ENCODE peak calls at places on chromosomes 7 and 10, in nine cellular contexts. G is transverse colon; F is CD8-positive, alpha-beta T cell; A is left lung; Z is pancreas; O is GM23338; B is bronchial epithelial cell; C is psoas muscle; M is K562. Y is an unnamed sample.

GRCh38 chr7:1025747-1026581 is 18.4 kb upstream of the GPR146 start:
- DNase-seq in M (no peak), G (no peak), B (no peak), A (no peak), C (peak), Z (peak), F (no peak), O (no peak), Y (no peak)

GRCh38 chr7:131897016-131897789 is 340.8 kb upstream of the PODXL start:
- DNase-seq in C (no peak), B (peak), O (peak), Z (no peak), A (peak), F (no peak), G (no peak), M (no peak), Y (peak)

GRCh38 chr7:138027100-138027499 is 25.2 kb upstream of the CREB3L2 start:
- DNase-seq in G (no peak), C (no peak), M (no peak), O (no peak), B (no peak), A (no peak), F (no peak), Z (no peak), Y (no peak)

GRCh38 chr10:22652988-22653431 is 61.4 kb downstream of the PIP4K2A start:
- DNase-seq in B (no peak), C (no peak), M (no peak), Z (no peak), A (no peak), G (no peak), F (no peak), O (no peak), Y (no peak)

GRCh38 chr7:157875230-157876179 is 538.7 kb downstream of the DNAJB6 start:
- DNase-seq in G (no peak), F (peak), C (peak), B (no peak), A (no peak), M (peak), Z (no peak), O (peak), Y (no peak)

GRCh38 chr7:72035275-72035674 is 376.9 kb downstream of the CALN1 start:
- DNase-seq in G (no peak), F (no peak), B (no peak), A (no peak), Z (no peak), C (no peak), O (no peak), M (no peak), Y (no peak)

GRCh38 chr10:88254091-88254490 is 329.0 kb downstream of the RNLS start:
- DNase-seq in G (no peak), M (no peak), O (no peak), F (no peak), C (peak), B (peak), A (no peak), Z (no peak), Y (peak)

GRCh38 chr10:131820626-131821025 is 80.2 kb upstream of the PPP2R2D start:
- DNase-seq in M (no peak), A (no peak), G (no peak), Z (no peak), O (no peak), B (no peak), C (no peak), F (no peak), Y (no peak)

GRCh38 chr10:1280436-1281401 is 224.5 kb downstream of the WDR37 start:
- DNase-seq in G (no peak), Z (no peak), M (no peak), O (no peak), B (no peak), A (no peak), F (no peak), C (no peak), Y (no peak)

GRCh38 chr10:73168486-73168844 is 546 bp downstream of the FAM149B1 start:
- DNase-seq in A (no peak), C (no peak), Z (no peak), O (no peak), G (no peak), F (no peak), M (no peak), B (peak), Y (no peak)

GRCh38 chr7:16338065-16338464 is 83.3 kb downstream of the CRPPA start:
- DNase-seq in B (no peak), A (no peak), M (no peak), G (no peak), C (no peak), F (no peak), Z (no peak), O (no peak), Y (no peak)

GRCh38 chr10:62795093-62795492 is 9.4 kb upstream of the ADO start:
- DNase-seq in M (no peak), O (no peak), A (no peak), B (no peak), F (no peak), Z (no peak), G (no peak), C (no peak), Y (no peak)

GRCh38 chr10:74227697-74228424 is 76.8 kb downstream of the ADK start:
- DNase-seq in A (no peak), Z (no peak), M (no peak), G (no peak), O (no peak), F (no peak), C (no peak), B (peak), Y (peak)

GRCh38 chr10:127694580-127695193 is 42.3 kb upstream of the FOXI2 start:
- DNase-seq in F (no peak), O (peak), M (peak), A (peak), G (peak), C (no peak), Z (no peak), B (peak), Y (no peak)

GRCh38 chr10:49298990-49299815 is at the start of gene C10orf71:
- DNase-seq in B (no peak), G (no peak), Z (no peak), O (peak), M (peak), C (peak), F (no peak), A (no peak), Y (no peak)
- H3K4me3 ChIP-seq in B (no peak), G (no peak), Z (peak), O (no peak), M (peak), C (peak), F (no peak), A (no peak), Y (no peak)

GRCh38 chr7:90461216-90461615 is 8.2 kb upstream of the PTTG1IP2 start:
- DNase-seq in M (no peak), F (no peak), B (peak), A (no peak), C (no peak), Z (peak), O (no peak), G (no peak), Y (peak)

GRCh38 chr7:90453931-90454330 is 15.5 kb upstream of the PTTG1IP2 start:
- DNase-seq in F (no peak), M (no peak), B (no peak), C (no peak), O (no peak), Z (no peak), G (no peak), A (no peak), Y (no peak)

GRCh38 chr7:90455163-90456030 is 14.0 kb upstream of the PTTG1IP2 start:
- DNase-seq in G (no peak), B (peak), O (peak), A (no peak), M (peak), C (no peak), Z (no peak), F (no peak), Y (peak)

GRCh38 chr7:90458104-90458503 is 11.3 kb upstream of the PTTG1IP2 start:
- DNase-seq in O (no peak), F (no peak), M (no peak), B (no peak), A (no peak), G (no peak), Z (no peak), C (no peak), Y (no peak)

GRCh38 chr7:90459888-90460287 is 9.6 kb upstream of the PTTG1IP2 start:
- DNase-seq in Z (no peak), A (no peak), G (no peak), F (no peak), C (no peak), M (peak), O (peak), B (no peak), Y (no peak)
- TF ChIP-seq CTCF in Z (no peak), A (no peak), G (no peak), F (no peak), C (no peak), M (peak), O (peak), B (no peak), Y (peak)

DNA sequence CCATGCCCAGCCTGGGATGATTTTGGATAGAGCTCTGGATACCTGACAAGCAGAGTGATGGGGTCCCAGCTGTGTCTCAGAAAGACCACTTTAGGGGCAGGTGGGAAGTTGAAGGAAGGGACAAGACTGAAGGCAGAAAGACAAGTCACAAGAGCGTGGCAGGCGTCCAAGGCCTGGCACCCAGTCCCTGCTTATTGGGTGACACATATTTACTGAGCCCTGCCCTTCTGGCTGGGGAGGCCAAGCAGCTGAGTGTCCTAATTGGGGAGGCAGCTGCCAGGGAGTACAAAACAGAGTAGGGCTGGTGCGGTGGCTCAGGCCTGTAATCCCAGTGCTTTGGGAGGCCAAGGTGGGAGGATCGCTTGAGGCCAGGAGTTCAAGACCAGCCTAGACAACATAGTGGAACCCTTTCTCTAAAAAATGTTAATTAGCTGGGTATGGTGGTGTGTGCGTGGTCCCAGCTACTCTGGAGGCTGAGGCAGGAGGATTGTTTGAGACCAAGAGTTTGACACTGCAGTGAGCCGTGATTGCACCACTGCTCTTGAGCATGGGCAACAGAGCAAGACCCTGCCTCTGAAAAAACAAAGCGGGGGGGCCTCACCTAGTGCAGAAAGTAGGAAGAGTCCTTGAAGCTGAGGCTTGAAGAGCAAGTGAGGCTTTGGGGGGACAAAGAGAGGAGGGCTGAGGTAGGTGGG is 53.0 kb upstream of the GTF2I start:
- DNase-seq in B (no peak), F (no peak), M (no peak), C (peak), Z (peak), O (no peak), A (peak), G (peak), Y (no peak)
- H3K4me3 ChIP-seq in B (no peak), F (no peak), M (no peak), C (no peak), Z (no peak), O (no peak), A (no peak), G (no peak), Y (no peak)

GRCh38 chr7:158885624-158886023 is 29.3 kb downstream of the DYNC2I1 start:
- DNase-seq in G (no peak), B (peak), A (no peak), F (no peak), Z (no peak), M (peak), O (no peak), C (no peak), Y (no peak)
- TF ChIP-seq CTCF in G (peak), B (no peak), A (no peak), F (no peak), Z (no peak), M (peak), O (peak), C (peak), Y (peak)

GRCh38 chr7:128869944-128870285 is 7.3 kb downstream of the ATP6V1F start:
- DNase-seq in A (no peak), C (no peak), B (no peak), M (no peak), Z (no peak), F (no peak), O (peak), G (no peak), Y (no peak)
- H3K4me3 ChIP-seq in A (peak), C (peak), B (peak), M (no peak), Z (peak), F (peak), O (peak), G (peak), Y (no peak)

GRCh38 chr10:102120142-102120986 is at the start of gene LDB1:
- DNase-seq in A (peak), G (peak), O (peak), B (peak), M (peak), Z (peak), C (peak), F (peak), Y (peak)
- TF ChIP-seq CTCF in A (no peak), G (no peak), O (no peak), B (no peak), M (peak), Z (no peak), C (peak), F (no peak), Y (no peak)

GRCh38 chr7:150473902-150474301 is 23.5 kb downstream of the GIMAP8 start:
- DNase-seq in A (no peak), O (peak), C (no peak), Z (no peak), G (no peak), M (no peak), F (no peak), B (no peak), Y (no peak)

GRCh38 chr7:150476285-150476684 is 25.9 kb downstream of the GIMAP8 start:
- DNase-seq in C (no peak), G (no peak), F (no peak), M (no peak), Z (no peak), A (no peak), O (no peak), B (no peak), Y (no peak)

GRCh38 chr7:150476819-150477631 is 26.6 kb downstream of the GIMAP8 start:
- DNase-seq in B (no peak), C (no peak), O (no peak), M (peak), Z (no peak), F (no peak), A (no peak), G (no peak), Y (no peak)

GRCh38 chr7:150468241-150468640 is 17.8 kb downstream of the GIMAP8 start:
- DNase-seq in G (no peak), O (no peak), Z (no peak), F (no peak), A (no peak), B (no peak), M (no peak), C (no peak), Y (no peak)

GRCh38 chr7:150471886-150472285 is 21.5 kb downstream of the GIMAP8 start:
- DNase-seq in F (no peak), M (no peak), Z (no peak), G (no peak), A (no peak), O (no peak), B (no peak), C (no peak), Y (no peak)
- H3K4me3 ChIP-seq in F (no peak), M (no peak), Z (no peak), G (no peak), A (no peak), O (no peak), B (no peak), C (no peak), Y (no peak)

DNA sequence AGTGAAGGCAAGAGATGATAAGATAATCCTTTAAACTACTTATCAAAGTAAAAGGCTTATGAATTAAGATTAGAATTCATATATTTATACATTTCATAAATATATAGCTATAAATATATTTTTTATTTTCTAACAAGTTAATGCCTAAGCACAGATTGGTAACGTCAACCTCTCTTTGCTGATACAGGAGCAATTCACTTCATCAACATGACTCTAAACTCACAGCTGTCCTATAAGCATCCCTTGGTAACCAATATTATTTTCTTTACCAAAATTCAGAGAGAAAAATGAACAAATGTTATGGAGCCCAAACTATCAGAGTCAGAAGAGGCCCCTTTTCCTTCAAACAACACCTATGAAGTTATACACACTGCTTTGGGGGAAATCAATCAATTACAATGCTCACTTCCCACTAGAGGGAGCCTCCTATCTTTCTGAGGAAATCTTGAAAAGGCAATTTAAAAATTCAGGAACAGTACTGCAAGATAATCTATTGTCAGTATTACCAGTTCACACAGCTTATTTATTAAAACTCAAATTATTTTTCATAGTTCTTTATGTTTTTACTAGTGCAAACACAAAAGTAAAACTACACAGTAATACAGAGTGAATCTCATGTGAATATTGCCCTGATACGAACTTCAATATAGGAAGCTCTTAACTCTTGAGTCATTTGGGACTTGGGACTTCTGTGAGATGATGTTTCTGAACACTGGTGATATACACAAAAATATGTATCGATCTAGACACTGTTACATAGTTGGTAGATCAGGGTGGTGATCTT is 51.0 kb upstream of the NOBOX start:
- DNase-seq in O (peak), C (no peak), B (peak), A (no peak), Z (no peak), F (no peak), M (no peak), G (no peak), Y (no peak)
- TF ChIP-seq CTCF in O (peak), C (peak), B (peak), A (no peak), Z (no peak), F (no peak), M (no peak), G (no peak), Y (peak)

GRCh38 chr10:110872145-110872983 is 636 bp downstream of the PDCD4 start:
- DNase-seq in B (peak), M (peak), Z (peak), G (peak), A (peak), O (peak), F (peak), C (peak), Y (peak)
- H3K4me3 ChIP-seq in B (peak), M (peak), Z (peak), G (peak), A (peak), O (peak), F (peak), C (peak), Y (peak)

DNA sequence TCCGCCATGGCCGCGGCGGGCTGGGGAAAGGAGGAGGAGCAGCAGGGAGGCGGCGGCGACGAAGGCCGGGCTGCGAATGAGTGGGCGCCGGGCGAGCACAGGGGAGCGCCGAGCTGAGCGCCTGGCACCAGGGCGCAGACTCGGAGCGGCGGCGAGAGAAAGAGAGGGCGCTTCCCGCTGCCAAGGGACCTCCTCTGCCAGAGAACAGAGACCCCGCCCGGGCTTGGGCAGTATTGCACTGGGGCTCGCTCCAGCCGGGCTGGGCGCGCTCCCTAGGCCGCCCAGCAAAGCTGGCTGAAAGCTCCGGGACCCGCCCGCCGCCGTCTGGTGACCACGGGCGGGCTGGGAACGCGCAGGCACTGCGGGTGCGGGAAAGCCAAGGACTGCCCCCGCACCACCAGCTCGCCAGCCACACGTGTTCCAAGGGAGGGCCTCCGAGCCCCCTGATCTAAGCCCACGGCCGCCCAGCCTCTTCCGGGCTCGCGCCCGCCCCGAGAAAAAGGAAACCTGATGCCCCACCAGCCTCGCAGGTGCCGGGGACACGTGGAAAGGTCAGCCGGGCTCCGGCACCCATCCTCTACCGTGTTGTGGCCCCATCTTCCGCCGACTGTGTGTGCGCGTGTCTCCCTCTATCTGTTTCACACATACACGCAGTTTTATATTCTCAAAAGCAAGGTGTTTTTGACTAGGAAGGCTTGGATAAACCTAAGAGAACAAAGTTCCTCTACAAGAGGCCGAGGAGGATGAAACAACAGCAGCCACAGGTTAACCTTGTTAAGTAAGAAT is at the start of gene CCDC6:
- DNase-seq in C (peak), F (peak), A (peak), B (peak), M (peak), Z (peak), O (peak), G (peak), Y (peak)
- TF ChIP-seq CTCF in C (peak), F (peak), A (peak), B (peak), M (peak), Z (peak), O (peak), G (peak), Y (peak)

Y was measured in AG10803.